ENCODE peak calls at places on chromosomes 1 and 21, in ten cellular contexts. One of them, this sample, is unnamed.
A peak's percentile ranks its signal among the peaks of the same experiment; 100 is the strongest.

GRCh38 chr1:5497471-5497870 is 494.8 kb downstream of the NPHP4 start:
- DNase-seq in cardiac muscle cell: no peak
- DNase-seq in uterus: no peak
- DNase-seq in HL-60: no peak
- DNase-seq in pancreas: no peak
- DNase-seq in left ventricle myocardium inferior: no peak
- DNase-seq in ovary: no peak
- DNase-seq in neural progenitor cell: no peak
- DNase-seq in A549: no peak
- DNase-seq in PC-3: no peak
- DNase-seq in this sample: no peak

GRCh38 chr1:59138402-59138801 is 158.5 kb upstream of the FGGY start:
- DNase-seq in cardiac muscle cell: no peak
- DNase-seq in uterus: no peak
- DNase-seq in HL-60: peak; percentile 45
- DNase-seq in pancreas: no peak
- DNase-seq in left ventricle myocardium inferior: no peak
- DNase-seq in ovary: no peak
- DNase-seq in neural progenitor cell: no peak
- DNase-seq in A549: no peak
- DNase-seq in PC-3: no peak
- DNase-seq in this sample: no peak

GRCh38 chr1:17108360-17108759 is 10.9 kb downstream of the PADI2 start:
- DNase-seq in cardiac muscle cell: no peak
- DNase-seq in uterus: no peak
- DNase-seq in HL-60: no peak
- DNase-seq in pancreas: no peak
- DNase-seq in left ventricle myocardium inferior: no peak
- DNase-seq in ovary: no peak
- DNase-seq in neural progenitor cell: no peak
- DNase-seq in A549: no peak
- DNase-seq in PC-3: no peak
- DNase-seq in this sample: no peak

GRCh38 chr1:114510235-114511047 is 562 bp downstream of the TRIM33 start:
- DNase-seq in cardiac muscle cell: peak; percentile 61
- DNase-seq in uterus: no peak
- DNase-seq in HL-60: peak; percentile 33
- DNase-seq in pancreas: peak; percentile 61
- DNase-seq in left ventricle myocardium inferior: peak; percentile 37
- DNase-seq in ovary: peak; percentile 70
- DNase-seq in neural progenitor cell: no peak
- DNase-seq in A549: peak; percentile 38
- DNase-seq in PC-3: no peak
- DNase-seq in this sample: peak; percentile 72

GRCh38 chr1:93750946-93751345 is 69.3 kb upstream of the BCAR3 start:
- DNase-seq in cardiac muscle cell: no peak
- DNase-seq in uterus: no peak
- DNase-seq in HL-60: no peak
- DNase-seq in pancreas: no peak
- DNase-seq in left ventricle myocardium inferior: no peak
- DNase-seq in ovary: no peak
- DNase-seq in neural progenitor cell: no peak
- DNase-seq in A549: no peak
- DNase-seq in PC-3: no peak
- DNase-seq in this sample: no peak

GRCh38 chr1:76659171-76659940 is 207.9 kb upstream of the ST6GALNAC5 start:
- DNase-seq in cardiac muscle cell: no peak
- DNase-seq in uterus: no peak
- DNase-seq in HL-60: no peak
- DNase-seq in pancreas: no peak
- DNase-seq in left ventricle myocardium inferior: no peak
- DNase-seq in ovary: no peak
- DNase-seq in neural progenitor cell: no peak
- DNase-seq in A549: no peak
- DNase-seq in PC-3: peak; percentile 11
- DNase-seq in this sample: no peak

GRCh38 chr1:197910120-197911110 is 6.8 kb upstream of the LHX9 start:
- DNase-seq in cardiac muscle cell: no peak
- DNase-seq in uterus: no peak
- DNase-seq in HL-60: no peak
- DNase-seq in pancreas: no peak
- DNase-seq in left ventricle myocardium inferior: no peak
- DNase-seq in ovary: no peak
- DNase-seq in neural progenitor cell: peak; percentile 39
- DNase-seq in A549: no peak
- DNase-seq in PC-3: no peak
- DNase-seq in this sample: no peak

GRCh38 chr1:203271018-203271743 is 34.1 kb upstream of the BTG2 start:
- DNase-seq in cardiac muscle cell: peak; percentile 79
- DNase-seq in uterus: peak; percentile 63
- DNase-seq in HL-60: peak; percentile 88
- DNase-seq in pancreas: peak; percentile 66
- DNase-seq in left ventricle myocardium inferior: peak; percentile 44
- DNase-seq in ovary: no peak
- DNase-seq in neural progenitor cell: peak; percentile 69
- DNase-seq in A549: peak; percentile 66
- DNase-seq in PC-3: peak; percentile 58
- DNase-seq in this sample: peak; percentile 53

GRCh38 chr1:35605071-35605881 is 32.2 kb downstream of the TFAP2E start:
- DNase-seq in cardiac muscle cell: no peak
- DNase-seq in uterus: no peak
- DNase-seq in HL-60: no peak
- DNase-seq in pancreas: no peak
- DNase-seq in left ventricle myocardium inferior: no peak
- DNase-seq in ovary: no peak
- DNase-seq in neural progenitor cell: no peak
- DNase-seq in A549: no peak
- DNase-seq in PC-3: no peak
- DNase-seq in this sample: no peak

GRCh38 chr1:41673355-41673754 is 188.9 kb upstream of the EDN2 start:
- DNase-seq in cardiac muscle cell: no peak
- DNase-seq in uterus: no peak
- DNase-seq in HL-60: peak; percentile 38
- DNase-seq in pancreas: no peak
- DNase-seq in left ventricle myocardium inferior: no peak
- DNase-seq in ovary: peak; percentile 7
- DNase-seq in neural progenitor cell: no peak
- DNase-seq in A549: no peak
- DNase-seq in PC-3: no peak
- DNase-seq in this sample: peak; percentile 55

GRCh38 chr1:31944205-31945089 is 6.3 kb upstream of the PTP4A2 start:
- DNase-seq in cardiac muscle cell: peak; percentile 93
- DNase-seq in uterus: peak; percentile 90
- DNase-seq in HL-60: peak; percentile 95
- DNase-seq in pancreas: peak; percentile 35
- DNase-seq in left ventricle myocardium inferior: peak; percentile 92
- DNase-seq in ovary: peak; percentile 95
- DNase-seq in neural progenitor cell: peak; percentile 94
- DNase-seq in A549: peak; percentile 97
- DNase-seq in PC-3: peak; percentile 53
- DNase-seq in this sample: peak; percentile 88

DNA sequence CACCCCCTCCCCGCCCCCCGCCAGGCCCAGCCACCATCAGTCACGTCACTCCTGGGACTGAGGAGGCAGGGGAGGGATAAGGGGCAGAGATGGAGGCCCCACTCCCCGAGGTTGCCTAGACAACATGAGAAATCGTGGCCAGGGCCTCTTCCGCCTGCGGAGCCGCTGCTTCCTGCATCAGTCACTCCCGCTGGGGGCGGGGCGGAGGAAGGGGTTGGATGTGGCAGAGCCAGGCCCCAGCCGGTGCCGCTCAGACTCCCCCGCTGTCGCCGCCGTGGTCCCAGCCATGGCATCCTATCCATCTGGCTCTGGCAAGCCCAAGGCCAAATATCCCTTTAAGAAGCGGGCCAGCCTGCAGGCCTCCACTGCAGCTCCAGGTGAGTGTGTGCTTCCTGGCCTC is 1.3 kb downstream of the AMPD2 start:
- DNase-seq in cardiac muscle cell: peak; percentile 88
- DNase-seq in uterus: peak; percentile 91
- DNase-seq in HL-60: peak; percentile 98
- DNase-seq in pancreas: peak; percentile 84
- DNase-seq in left ventricle myocardium inferior: peak; percentile 93
- DNase-seq in ovary: peak; percentile 93
- DNase-seq in neural progenitor cell: peak; percentile 94
- DNase-seq in A549: peak; percentile 87
- DNase-seq in PC-3: peak; percentile 92
- DNase-seq in this sample: peak; percentile 99
- H3K27ac ChIP-seq in cardiac muscle cell: peak overlapping the region; percentile 66
- H3K27ac ChIP-seq in uterus: peak overlapping the region; percentile 87
- H3K27ac ChIP-seq in HL-60: peak overlapping the region; percentile 90
- H3K27ac ChIP-seq in pancreas: peak overlapping the region; percentile 39
- H3K27ac ChIP-seq in left ventricle myocardium inferior: peak overlapping the region; percentile 87
- H3K27ac ChIP-seq in ovary: peak overlapping the region; percentile 84
- H3K27ac ChIP-seq in neural progenitor cell: no peak overlapping the region
- H3K27ac ChIP-seq in A549: peak overlapping the region; percentile 93
- H3K27ac ChIP-seq in PC-3: peak overlapping the region; percentile 58
- H3K27ac ChIP-seq in this sample: peak overlapping the region; percentile 86

DNA sequence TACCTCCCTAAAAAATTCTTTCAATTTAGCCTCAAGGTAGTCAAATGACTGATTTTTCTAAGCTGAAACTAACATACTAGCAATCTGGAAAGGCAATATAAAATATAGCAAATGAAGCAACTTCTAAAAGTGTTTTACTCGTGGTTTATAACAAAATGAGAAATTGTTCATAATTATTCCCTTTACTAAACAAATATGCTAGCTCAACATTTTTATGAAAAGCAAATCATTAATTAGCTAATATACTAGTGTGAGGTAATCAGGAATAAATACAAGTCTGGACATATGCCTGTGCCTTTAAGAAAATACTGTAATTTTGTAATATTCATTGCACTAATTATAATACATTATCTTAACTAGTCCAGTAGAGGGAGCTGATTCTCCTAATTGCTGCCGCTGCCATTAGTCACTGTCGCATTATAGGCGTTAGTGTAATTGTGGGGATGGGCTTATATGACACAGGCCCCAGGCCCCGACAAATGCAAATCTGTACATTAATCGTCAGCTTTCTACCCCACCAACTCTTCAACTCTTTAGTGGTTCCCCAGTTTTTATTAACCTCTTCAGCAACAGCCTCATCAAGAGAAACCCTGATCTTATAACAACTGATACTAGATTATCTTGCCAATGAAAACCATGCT is 160.9 kb downstream of the GABPA start:
- DNase-seq in cardiac muscle cell: peak; percentile 17
- DNase-seq in uterus: no peak
- DNase-seq in HL-60: peak; percentile 8
- DNase-seq in pancreas: no peak
- DNase-seq in left ventricle myocardium inferior: no peak
- DNase-seq in ovary: no peak
- DNase-seq in neural progenitor cell: peak; percentile 41
- DNase-seq in A549: no peak
- DNase-seq in PC-3: peak; percentile 53
- DNase-seq in this sample: no peak
- TF ChIP-seq CTCF in cardiac muscle cell: peak; percentile 53
- TF ChIP-seq CTCF in uterus: peak; percentile 33
- TF ChIP-seq CTCF in HL-60: no peak
- TF ChIP-seq CTCF in pancreas: no peak
- TF ChIP-seq CTCF in left ventricle myocardium inferior: peak; percentile 69
- TF ChIP-seq CTCF in ovary: peak; percentile 62
- TF ChIP-seq CTCF in neural progenitor cell: peak; percentile 59
- TF ChIP-seq CTCF in A549: peak; percentile 12
- TF ChIP-seq CTCF in PC-3: peak; percentile 80
- TF ChIP-seq CTCF in this sample: peak; percentile 49

DNA sequence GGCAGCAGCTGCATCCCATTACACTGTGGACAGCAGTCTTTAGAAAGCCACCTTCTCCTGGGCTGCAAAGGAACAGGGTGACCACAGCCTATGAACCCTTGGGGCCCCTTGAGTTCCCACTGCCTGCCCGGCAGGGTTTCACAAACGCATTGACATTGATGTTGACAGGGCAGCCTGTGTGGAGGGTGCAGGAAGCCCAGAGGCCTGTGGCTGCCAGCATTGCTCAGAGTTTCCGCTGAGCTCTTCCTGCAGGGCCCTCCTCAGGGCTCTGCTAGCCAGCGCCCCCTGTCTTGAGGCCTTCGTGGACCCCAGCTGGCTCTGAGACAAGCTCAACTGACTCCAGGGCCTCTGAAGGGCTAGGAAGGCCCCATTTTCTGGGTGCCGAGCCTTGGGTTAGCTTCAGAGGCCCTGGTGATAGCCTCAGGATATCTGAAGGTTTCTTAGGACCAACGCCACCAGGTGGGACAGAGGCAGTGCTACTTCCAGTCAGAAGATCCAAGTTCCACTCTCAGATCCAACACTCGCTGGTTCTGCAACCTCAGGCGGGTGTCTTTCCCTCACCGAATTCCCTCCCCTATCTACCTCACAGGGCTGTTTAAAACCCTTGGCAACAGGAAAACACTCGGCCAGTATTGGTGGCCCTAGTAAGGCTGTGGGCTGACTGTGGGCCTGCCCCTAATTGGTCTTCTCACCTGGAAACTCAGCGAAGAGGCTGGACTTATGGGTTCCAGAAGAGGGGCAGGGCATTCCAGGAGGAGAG is 27.2 kb upstream of the EPS8L3 start:
- DNase-seq in cardiac muscle cell: peak; percentile 79
- DNase-seq in uterus: peak; percentile 27
- DNase-seq in HL-60: peak; percentile 97
- DNase-seq in pancreas: no peak
- DNase-seq in left ventricle myocardium inferior: peak; percentile 39
- DNase-seq in ovary: peak; percentile 46
- DNase-seq in neural progenitor cell: peak; percentile 34
- DNase-seq in A549: peak; percentile 61
- DNase-seq in PC-3: no peak
- DNase-seq in this sample: peak; percentile 84
- H3K27ac ChIP-seq in cardiac muscle cell: peak overlapping the region; percentile 66
- H3K27ac ChIP-seq in uterus: peak overlapping the region; percentile 21
- H3K27ac ChIP-seq in HL-60: peak overlapping the region; percentile 89
- H3K27ac ChIP-seq in pancreas: no peak overlapping the region
- H3K27ac ChIP-seq in left ventricle myocardium inferior: peak overlapping the region; percentile 59
- H3K27ac ChIP-seq in ovary: no peak overlapping the region
- H3K27ac ChIP-seq in neural progenitor cell: no peak overlapping the region
- H3K27ac ChIP-seq in A549: peak overlapping the region; percentile 98
- H3K27ac ChIP-seq in PC-3: no peak overlapping the region
- H3K27ac ChIP-seq in this sample: peak overlapping the region; percentile 14

DNA sequence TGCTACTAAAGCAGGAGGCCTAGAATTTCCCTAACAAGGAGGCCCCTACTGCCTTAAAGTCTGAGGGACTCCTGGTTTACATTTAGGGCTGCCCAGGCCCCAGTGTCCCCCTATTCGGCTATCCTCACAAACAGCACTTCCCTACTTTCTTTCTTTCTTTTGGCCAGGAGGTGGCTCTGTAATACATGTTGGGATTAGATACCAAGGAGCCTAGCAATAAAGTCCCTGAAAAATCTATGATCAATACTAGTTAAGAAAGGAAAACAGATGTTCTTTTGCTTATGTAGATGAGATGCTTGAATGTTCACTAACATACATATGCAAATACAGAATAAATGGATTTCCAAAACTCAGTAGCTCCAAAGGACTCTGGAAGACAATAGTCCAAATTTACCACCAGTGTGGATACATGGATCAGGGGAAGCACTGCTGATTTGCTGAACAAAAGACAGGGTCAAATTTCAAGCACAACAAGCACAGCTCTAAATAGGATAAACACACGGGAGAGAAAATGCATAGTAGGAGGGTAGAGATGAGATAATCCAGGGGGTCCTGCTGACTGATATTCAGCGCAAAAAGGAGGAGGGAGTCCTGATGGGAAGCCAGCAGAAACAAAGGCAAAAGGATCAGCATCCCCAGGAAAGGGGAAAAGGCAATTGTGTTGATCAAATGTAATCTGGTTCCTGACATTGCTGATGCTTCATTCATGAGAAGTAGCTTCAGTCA is 240.0 kb downstream of the NUF2 start:
- DNase-seq in cardiac muscle cell: peak; percentile 49
- DNase-seq in uterus: no peak
- DNase-seq in HL-60: no peak
- DNase-seq in pancreas: peak; percentile 9
- DNase-seq in left ventricle myocardium inferior: no peak
- DNase-seq in ovary: no peak
- DNase-seq in neural progenitor cell: peak; percentile 85
- DNase-seq in A549: peak; percentile 8
- DNase-seq in PC-3: peak; percentile 40
- DNase-seq in this sample: no peak
- TF ChIP-seq CTCF in cardiac muscle cell: peak; percentile 40
- TF ChIP-seq CTCF in uterus: peak; percentile 36
- TF ChIP-seq CTCF in HL-60: no peak
- TF ChIP-seq CTCF in pancreas: peak; percentile 6
- TF ChIP-seq CTCF in left ventricle myocardium inferior: peak; percentile 64
- TF ChIP-seq CTCF in ovary: peak; percentile 28
- TF ChIP-seq CTCF in neural progenitor cell: peak; percentile 64
- TF ChIP-seq CTCF in A549: no peak
- TF ChIP-seq CTCF in PC-3: peak; percentile 74
- TF ChIP-seq CTCF in this sample: no peak

This sample was measured in CD8-positive, alpha-beta T cell.